ENCODE peak calls at places on chromosomes 7 and 10, in four cellular contexts. X is neural crest cell, R is nephron progenitor cell, D is Calu3. A is an unnamed sample.
A peak's percentile ranks its signal among the peaks of the same experiment; 100 is the strongest.

GRCh38 chr10:3868274-3868669 is 83.3 kb upstream of the KLF6 start:
- DNase-seq in X (no peak), D (no peak), R (no peak), A (no peak)

GRCh38 chr7:47325337-47325736 is 256.6 kb downstream of the TNS3 start:
- DNase-seq in D (no peak), X (no peak), R (no peak), A (no peak)

GRCh38 chr10:110171032-110171431 is 36.4 kb upstream of the MXI1 start:
- DNase-seq in D (no peak), X (no peak), R (no peak), A (no peak)

GRCh38 chr7:18202315-18203045 is 174.8 kb upstream of the PRPS1L1 start:
- DNase-seq in X (no peak), D (no peak), R (no peak), A (no peak)

GRCh38 chr10:43362191-43362839 is 9.1 kb upstream of the FXYD4 start:
- DNase-seq in D (peak; percentile 95), X (peak; percentile 70), R (peak; percentile 84), A (peak; percentile 70)

GRCh38 chr7:91168766-91169518 is 95.3 kb upstream of the FZD1 start:
- DNase-seq in X (no peak), R (peak; percentile 37), D (no peak), A (no peak)

GRCh38 chr7:148020679-148021078 is 569.9 kb upstream of the C7orf33 start:
- DNase-seq in X (no peak), D (no peak), R (no peak), A (no peak)

GRCh38 chr7:85851571-85852193 is 664.8 kb upstream of the SEMA3D start:
- DNase-seq in R (no peak), X (no peak), D (no peak), A (no peak)

GRCh38 chr10:4652111-4653010 is 173.6 kb upstream of the AKR1E2 start:
- DNase-seq in D (no peak), X (no peak), R (no peak), A (no peak)

GRCh38 chr7:130490287-130490686 is 1.6 kb upstream of the MEST start:
- DNase-seq in X (peak; percentile 41), D (no peak), R (peak; percentile 57), A (peak; percentile 27)

GRCh38 chr7:77439572-77439971 is 23.4 kb upstream of the GSAP start:
- DNase-seq in X (no peak), R (no peak), D (peak; percentile 60), A (no peak)

GRCh38 chr10:103445767-103446567 is 6.2 kb downstream of the CALHM2 start:
- DNase-seq in R (no peak), D (no peak), X (no peak), A (no peak)

GRCh38 chr10:80460399-80461207 is 6.5 kb downstream of the TSPAN14 start:
- DNase-seq in R (no peak), D (peak; percentile 95), X (no peak), A (no peak)

GRCh38 chr10:21273400-21273968 is 252.0 kb downstream of the SKIDA1 start:
- DNase-seq in X (no peak), D (no peak), R (no peak), A (no peak)

GRCh38 chr10:116947838-116948529 is 57.0 kb downstream of the SHTN1 start:
- DNase-seq in X (no peak), D (peak; percentile 16), R (no peak), A (peak; percentile 13)

GRCh38 chr10:30863516-30864210 is 168.0 kb downstream of the ZNF438 start:
- DNase-seq in R (no peak), D (no peak), X (no peak), A (no peak)

GRCh38 chr7:5420841-5421625 is 2.6 kb downstream of the TNRC18 start:
- DNase-seq in X (peak; percentile 18), R (peak; percentile 37), D (peak; percentile 47), A (no peak)

GRCh38 chr10:100562806-100563293 is 27.1 kb downstream of the HIF1AN start:
- DNase-seq in X (peak; percentile 14), D (peak; percentile 20), R (peak; percentile 64), A (peak; percentile 67)

GRCh38 chr7:73647725-73648592 is 19.7 kb upstream of the VPS37D start:
- DNase-seq in X (no peak), R (peak; percentile 49), D (no peak), A (no peak)
- TF ChIP-seq CTCF in X (no peak), R (no peak), D (no peak), A (no peak)

GRCh38 chr10:14547826-14548225 is 217.1 kb upstream of the FRMD4A start:
- DNase-seq in X (no peak), D (no peak), R (no peak), A (peak; percentile 44)
- TF ChIP-seq CTCF in X (peak; percentile 34), D (peak; percentile 18), R (peak; percentile 23), A (peak; percentile 53)

GRCh38 chr10:118395919-118396318 is 53.8 kb upstream of the FAM204A start:
- DNase-seq in R (no peak), X (no peak), D (no peak), A (no peak)
- TF ChIP-seq CTCF in R (no peak), X (no peak), D (no peak), A (no peak)

DNA sequence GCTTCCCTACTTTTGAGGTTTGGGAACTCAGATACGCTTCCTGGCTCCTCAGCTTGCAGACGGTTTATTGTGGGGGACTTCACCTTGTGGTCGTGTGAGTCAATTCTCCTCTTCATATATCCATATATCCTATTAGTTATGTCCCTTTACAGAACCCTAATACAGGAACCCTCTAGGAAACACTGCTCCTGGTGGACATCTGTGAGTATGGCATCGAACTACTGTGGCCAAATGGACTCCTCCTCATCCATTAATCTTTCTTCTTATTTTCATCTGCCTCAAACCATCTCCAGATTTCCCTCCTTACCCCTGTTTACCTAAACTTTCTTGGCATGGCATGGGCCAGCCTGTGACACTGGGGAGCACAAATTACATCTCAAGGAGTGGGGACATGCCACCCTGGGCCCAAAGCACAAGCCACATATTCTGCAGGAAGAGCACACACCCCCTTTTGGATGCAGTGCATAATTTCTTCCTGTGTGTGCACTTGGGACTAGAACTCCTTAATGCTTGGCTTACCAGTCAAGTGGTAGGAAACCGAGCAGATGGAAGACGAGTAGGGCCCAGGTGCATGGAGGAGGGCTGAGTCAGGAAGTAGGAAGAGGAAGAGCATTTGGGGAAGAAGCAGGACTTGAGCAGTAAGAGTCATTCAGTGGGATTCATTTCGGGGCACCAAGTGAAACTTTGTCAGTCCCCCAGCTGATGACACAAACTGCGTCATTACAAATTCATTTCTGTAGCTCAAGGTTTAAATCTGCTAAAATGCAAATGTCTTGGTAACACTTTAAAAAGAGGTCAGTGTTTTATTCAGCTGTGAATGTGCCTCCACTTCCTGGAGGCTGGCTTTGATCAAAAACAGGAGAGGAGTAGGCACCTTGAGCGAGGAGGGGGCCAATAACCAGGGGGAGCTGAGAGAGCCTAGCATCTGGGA is 80.8 kb upstream of the PLXNA4 start:
- DNase-seq in D (peak; percentile 9), X (no peak), R (no peak), A (no peak)
- TF ChIP-seq CTCF in D (no peak), X (peak; percentile 60), R (peak; percentile 43), A (peak; percentile 44)

GRCh38 chr7:140273417-140273816 is 96.6 kb upstream of the KDM7A start:
- DNase-seq in R (no peak), D (no peak), X (no peak), A (no peak)
- TF ChIP-seq CTCF in R (no peak), D (no peak), X (no peak), A (no peak)

DNA sequence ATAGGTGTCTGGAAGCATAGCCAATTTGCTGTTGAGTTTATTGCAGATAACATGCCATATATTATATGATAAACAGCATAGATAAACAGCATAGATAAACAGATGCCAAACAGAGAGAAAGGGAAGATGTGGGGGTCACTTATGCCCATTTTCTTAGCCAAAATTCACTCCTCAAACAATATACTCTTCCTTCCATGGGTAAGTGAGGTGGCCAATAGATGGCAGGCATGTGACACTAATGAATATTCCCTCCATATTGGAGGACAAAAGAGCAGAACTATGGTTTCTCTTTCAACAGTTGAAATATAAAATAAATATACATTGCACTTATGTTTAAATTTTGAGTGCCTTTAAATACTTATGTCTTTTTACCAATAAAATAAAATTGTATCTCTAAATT is 1212.8 kb downstream of the REEP3 start:
- DNase-seq in X (peak; percentile 2), D (peak; percentile 65), R (peak; percentile 7), A (peak; percentile 25)
- TF ChIP-seq CTCF in X (peak; percentile 67), D (peak; percentile 52), R (peak; percentile 39), A (no peak)